ENCODE peak calls at places on chromosomes 12 and 14, in five cellular contexts. N, L, K, G and H are unnamed samples.

GRCh38 chr14:34707722-34708121 is 6.7 kb downstream of the CFL2 start:
- DNase-seq in N (no peak), L (no peak), K (no peak), G (no peak), H (no peak)

GRCh38 chr12:12903642-12904609 is 12.6 kb downstream of the GPRC5A start:
- DNase-seq in N (no peak), L (no peak), K (no peak), G (no peak), H (no peak)

GRCh38 chr12:31485570-31485969 is 105.4 kb downstream of the DENND5B start:
- DNase-seq in N (no peak), L (no peak), K (no peak), G (no peak), H (no peak)

GRCh38 chr14:42804146-42804545 is 1197.5 kb downstream of the LRFN5 start:
- DNase-seq in N (no peak), L (no peak), K (no peak), G (no peak), H (no peak)

GRCh38 chr12:64679487-64679983 is 69.2 kb downstream of the RASSF3 start:
- DNase-seq in N (no peak), L (no peak), K (peak; percentile 84), G (peak; percentile 71), H (peak; percentile 81)

GRCh38 chr12:10690906-10691305 is 17.1 kb upstream of the STYK1 start:
- DNase-seq in N (no peak), L (no peak), K (no peak), G (no peak), H (no peak)

GRCh38 chr14:93186461-93186860 is 1.3 kb downstream of the LYSET start:
- DNase-seq in N (no peak), L (no peak), K (no peak), G (no peak), H (no peak)

GRCh38 chr12:6620137-6620884 is 13.1 kb upstream of the CHD4 start:
- DNase-seq in N (no peak), L (peak; percentile 91), K (no peak), G (no peak), H (peak; percentile 61)

GRCh38 chr12:71865166-71865713 is 25.7 kb downstream of the TBC1D15 start:
- DNase-seq in N (no peak), L (no peak), K (peak; percentile 82), G (no peak), H (no peak)

GRCh38 chr14:37036669-37037341 is 135.6 kb downstream of the SLC25A21 start:
- DNase-seq in N (peak; percentile 10), L (no peak), K (peak; percentile 63), G (no peak), H (no peak)

GRCh38 chr12:103855036-103855712 is 14.1 kb upstream of the NT5DC3 start:
- DNase-seq in N (no peak), L (no peak), K (peak; percentile 70), G (no peak), H (no peak)

GRCh38 chr12:117134059-117134458 is 34.8 kb upstream of the TESC start:
- DNase-seq in N (peak; percentile 71), L (no peak), K (no peak), G (no peak), H (peak; percentile 39)

GRCh38 chr14:103209054-103209453 is 85.8 kb downstream of the TNFAIP2 start:
- DNase-seq in N (no peak), L (no peak), K (no peak), G (peak; percentile 35), H (no peak)

GRCh38 chr14:101224356-101225115 is 321.0 kb upstream of the RTL1 start:
- DNase-seq in N (no peak), L (no peak), K (no peak), G (no peak), H (no peak)

GRCh38 chr12:48000878-48001321 is 3.4 kb downstream of the COL2A1 start:
- DNase-seq in N (no peak), L (no peak), K (peak; percentile 40), G (no peak), H (no peak)

GRCh38 chr12:106767954-106768501 is 6.5 kb upstream of the RIC8B start:
- DNase-seq in N (no peak), L (no peak), K (peak; percentile 39), G (no peak), H (no peak)

GRCh38 chr12:120369476-120370342 is 745 bp upstream of the MSI1 start:
- DNase-seq in N (no peak), L (no peak), K (no peak), G (no peak), H (no peak)

GRCh38 chr12:108734200-108734906 is 3.0 kb upstream of the CORO1C start:
- DNase-seq in N (no peak), L (no peak), K (peak; percentile 86), G (no peak), H (no peak)

GRCh38 chr12:104695453-104696148 is 238.9 kb downstream of the CHST11 start:
- DNase-seq in N (no peak), L (no peak), K (peak; percentile 85), G (no peak), H (peak; percentile 40)

GRCh38 chr14:78469947-78470346 is 299.8 kb downstream of the NRXN3 start:
- DNase-seq in N (no peak), L (no peak), K (no peak), G (no peak), H (no peak)

GRCh38 chr12:4518106-4518728 is 20.5 kb upstream of the RAD51AP1 start:
- DNase-seq in N (no peak), L (no peak), K (peak; percentile 55), G (no peak), H (no peak)

GRCh38 chr14:76564471-76565119 is 188.7 kb downstream of the ESRRB start:
- DNase-seq in N (no peak), L (no peak), K (no peak), G (no peak), H (no peak)

GRCh38 chr14:66015046-66015780 is 471.0 kb upstream of the CCDC196 start:
- DNase-seq in N (no peak), L (no peak), K (no peak), G (no peak), H (no peak)

GRCh38 chr14:77598366-77599050 is 17.9 kb downstream of the SPTLC2 start:
- DNase-seq in N (peak; percentile 14), L (no peak), K (no peak), G (no peak), H (peak; percentile 49)

DNA sequence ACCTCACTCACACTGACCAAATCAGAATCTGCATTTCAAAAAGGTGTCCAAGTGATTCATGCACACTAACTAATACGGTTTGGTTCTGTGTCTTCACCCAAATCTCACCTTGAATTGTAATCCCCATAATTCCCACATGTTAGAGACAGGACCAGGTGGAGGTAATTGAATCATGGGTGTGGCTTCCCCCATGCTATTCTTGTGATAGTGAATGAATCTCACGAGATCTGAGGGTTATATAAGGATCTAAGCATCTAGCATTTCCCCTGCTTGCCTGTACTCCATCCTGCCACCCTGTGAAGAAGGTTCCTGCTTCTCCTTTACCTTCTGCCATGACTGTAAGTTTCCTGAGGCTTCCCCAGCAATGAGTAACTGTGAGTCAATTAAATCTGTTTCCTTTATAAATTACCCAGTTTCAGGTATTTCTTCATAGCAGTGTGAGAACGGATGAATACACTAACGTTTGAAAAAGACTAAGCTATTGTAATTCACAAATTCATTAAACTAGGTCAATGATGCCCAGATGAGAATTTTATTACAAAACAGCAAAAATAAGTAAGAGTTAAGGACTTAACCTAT is 759.1 kb downstream of the GALC start:
- DNase-seq in N (no peak), L (no peak), K (no peak), G (no peak), H (no peak)
- H3K27ac ChIP-seq in N (peak overlapping the region; percentile 59), L (no peak overlapping the region), K (no peak overlapping the region), G (no peak overlapping the region), H (no peak overlapping the region)

GRCh38 chr12:113242018-113242418 is 20.8 kb downstream of the TPCN1 start:
- DNase-seq in N (no peak), L (no peak), K (no peak), G (no peak), H (no peak)
- H3K4me1 ChIP-seq in N (no peaks in the 10 kb centered on the region), L (peaks cover 54% of the 10 kb centered on the region), K (peaks cover 40% of the 10 kb centered on the region), G (peaks cover 45% of the 10 kb centered on the region), H (no peaks in the 10 kb centered on the region)

GRCh38 chr12:132181570-132182200 is 37.4 kb downstream of the NOC4L start:
- DNase-seq in N (no peak), L (peak; percentile 71), K (no peak), G (no peak), H (no peak)

GRCh38 chr12:132180648-132181546 is 36.6 kb downstream of the NOC4L start:
- DNase-seq in N (no peak), L (peak; percentile 55), K (no peak), G (no peak), H (no peak)

GRCh38 chr12:132178314-132178713 is 34.1 kb downstream of the NOC4L start:
- DNase-seq in N (no peak), L (no peak), K (no peak), G (no peak), H (no peak)

GRCh38 chr12:132178801-132179401 is 34.6 kb downstream of the NOC4L start:
- DNase-seq in N (no peak), L (peak; percentile 72), K (no peak), G (no peak), H (peak; percentile 70)

GRCh38 chr12:132179431-132180362 is 35.4 kb downstream of the NOC4L start:
- DNase-seq in N (no peak), L (peak; percentile 62), K (no peak), G (no peak), H (no peak)
- H3K4me3 ChIP-seq in N (no peak overlapping the region), L (no peak overlapping the region), K (no peak overlapping the region), G (no peak overlapping the region), H (no peak overlapping the region)

GRCh38 chr12:15163577-15163976 is 57.6 kb downstream of the RERG start:
- DNase-seq in N (no peak), L (no peak), K (peak; percentile 46), G (no peak), H (no peak)
- H3K27ac ChIP-seq in N (no peak overlapping the region), L (no peak overlapping the region), K (no peak overlapping the region), G (no peak overlapping the region), H (no peak overlapping the region)

GRCh38 chr12:53775478-53776145 is 23.8 kb upstream of the CISTR start:
- DNase-seq in N (no peak), L (no peak), K (peak; percentile 11), G (no peak), H (no peak)
- H3K4me1 ChIP-seq in N (no peaks in the 10 kb centered on the region), L (no peaks in the 10 kb centered on the region), K (peaks cover 4% of the 10 kb centered on the region), G (no peaks in the 10 kb centered on the region), H (no peaks in the 10 kb centered on the region)

GRCh38 chr14:24117179-24117578 is 2.4 kb upstream of the NRL start:
- DNase-seq in N (no peak), L (peak; percentile 63), K (no peak), G (no peak), H (no peak)
- H3K4me3 ChIP-seq in N (no peak overlapping the region), L (no peak overlapping the region), K (no peak overlapping the region), G (no peak overlapping the region), H (no peak overlapping the region)